ENCODE peak calls at places on chromosomes 12 and 14, in five cellular contexts. J is A549, Y is GM12878, D is HepG2, W is K562. F is an unnamed sample.
A peak's percentile ranks its signal among the peaks of the same experiment; 100 is the strongest.

GRCh38 chr12:95989504-95990123 is 6.5 kb downstream of the HAL start:
- DNase-seq in D (no peak), Y (no peak), J (no peak), W (no peak), F (no peak)

GRCh38 chr12:76250256-76250655 is 98.0 kb downstream of the BBS10 start:
- DNase-seq in D (no peak), W (no peak), J (no peak), Y (no peak), F (no peak)

GRCh38 chr12:132197581-132198281 is 53.5 kb downstream of the NOC4L start:
- DNase-seq in D (no peak), W (no peak), J (no peak), Y (no peak), F (no peak)

GRCh38 chr12:109271418-109271817 is 37.7 kb downstream of the FOXN4 start:
- DNase-seq in Y (no peak), W (no peak), J (no peak), D (no peak), F (no peak)

GRCh38 chr12:115752913-115753726 is 524.4 kb downstream of the MED13L start:
- DNase-seq in J (peak; percentile 58), W (peak; percentile 36), Y (peak; percentile 12), D (peak; percentile 58), F (peak; percentile 42)

GRCh38 chr12:120394483-120395367 is 25.8 kb upstream of the MSI1 start:
- DNase-seq in Y (no peak), J (no peak), D (no peak), W (no peak), F (no peak)

GRCh38 chr12:10901427-10901826 is 7.9 kb downstream of the TAS2R13 start:
- DNase-seq in Y (no peak), D (peak; percentile 34), J (no peak), W (peak; percentile 25), F (no peak)

GRCh38 chr14:79706382-79706781 is 504.9 kb downstream of the DIO2 start:
- DNase-seq in J (no peak), W (no peak), Y (no peak), D (no peak), F (no peak)

GRCh38 chr12:122449317-122449716 is 26.8 kb upstream of the CLIP1 start:
- DNase-seq in J (no peak), Y (no peak), D (peak; percentile 82), W (no peak), F (peak; percentile 62)

GRCh38 chr14:63604626-63605025 is 37.0 kb downstream of the WDR89 start:
- DNase-seq in Y (no peak), J (no peak), W (no peak), D (no peak), F (no peak)

DNA sequence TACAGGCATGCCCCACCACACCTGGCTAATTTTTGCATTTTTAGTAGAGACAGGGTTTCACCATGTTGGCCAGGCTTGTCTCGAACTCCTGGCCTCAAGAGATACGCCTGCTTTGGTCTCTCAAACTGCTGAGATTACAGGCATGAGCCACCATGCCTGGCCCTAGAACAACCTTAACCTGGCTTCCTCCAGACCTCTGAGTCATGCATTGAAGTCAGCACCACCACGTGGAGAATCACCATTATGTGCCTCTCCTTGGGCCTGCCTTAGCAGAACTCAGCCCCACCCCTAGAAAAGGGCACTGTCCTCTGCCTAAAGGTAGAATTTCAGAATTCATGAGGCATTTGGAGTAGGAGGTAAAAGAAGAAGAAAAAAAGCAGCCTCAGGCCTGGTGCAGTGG is 49.0 kb downstream of the LIMA1 start:
- DNase-seq in D (no peak), Y (no peak), W (peak; percentile 66), J (no peak), F (peak; percentile 72)
- TF ChIP-seq REST in D (no peak), Y (no peak), W (no peak), J (no peak), F (no peak)

DNA sequence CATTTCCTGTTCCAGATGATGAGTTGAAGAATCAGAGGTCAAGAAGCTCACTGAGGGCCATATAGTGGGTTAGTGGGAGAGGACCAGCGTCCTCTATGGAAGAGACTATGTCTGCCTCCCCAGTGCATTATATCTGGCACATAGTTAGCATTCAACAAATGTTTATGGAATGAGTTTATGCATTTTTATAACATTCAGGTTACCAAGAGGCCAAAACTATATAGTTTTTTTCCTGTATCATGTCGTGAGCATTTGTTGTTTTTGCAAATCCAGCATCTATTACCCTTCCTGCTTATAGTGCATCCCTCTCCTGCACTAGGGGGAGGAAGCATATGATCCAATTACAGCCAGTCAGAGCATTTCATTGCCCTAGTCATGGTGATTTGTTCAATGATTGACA is 60.6 kb downstream of the SUDS3 start:
- DNase-seq in W (no peak), D (no peak), J (no peak), Y (no peak), F (no peak)
- TF ChIP-seq CEBPB in W (no peak), D (no peak), J (no peak), Y (no peak), F (no peak)

GRCh38 chr12:24759155-24759554 is 189.7 kb downstream of the BCAT1 start:
- DNase-seq in W (peak; percentile 51), J (no peak), D (peak; percentile 25), Y (no peak), F (no peak)

GRCh38 chr12:24756479-24757024 is 192.3 kb downstream of the BCAT1 start:
- DNase-seq in J (no peak), Y (no peak), D (no peak), W (no peak), F (no peak)

GRCh38 chr12:24752763-24753462 is 196.0 kb downstream of the BCAT1 start:
- DNase-seq in W (no peak), Y (no peak), J (no peak), D (peak; percentile 65), F (no peak)

GRCh38 chr12:24751181-24751580 is 197.7 kb downstream of the BCAT1 start:
- DNase-seq in J (no peak), D (no peak), Y (no peak), W (no peak), F (no peak)

DNA sequence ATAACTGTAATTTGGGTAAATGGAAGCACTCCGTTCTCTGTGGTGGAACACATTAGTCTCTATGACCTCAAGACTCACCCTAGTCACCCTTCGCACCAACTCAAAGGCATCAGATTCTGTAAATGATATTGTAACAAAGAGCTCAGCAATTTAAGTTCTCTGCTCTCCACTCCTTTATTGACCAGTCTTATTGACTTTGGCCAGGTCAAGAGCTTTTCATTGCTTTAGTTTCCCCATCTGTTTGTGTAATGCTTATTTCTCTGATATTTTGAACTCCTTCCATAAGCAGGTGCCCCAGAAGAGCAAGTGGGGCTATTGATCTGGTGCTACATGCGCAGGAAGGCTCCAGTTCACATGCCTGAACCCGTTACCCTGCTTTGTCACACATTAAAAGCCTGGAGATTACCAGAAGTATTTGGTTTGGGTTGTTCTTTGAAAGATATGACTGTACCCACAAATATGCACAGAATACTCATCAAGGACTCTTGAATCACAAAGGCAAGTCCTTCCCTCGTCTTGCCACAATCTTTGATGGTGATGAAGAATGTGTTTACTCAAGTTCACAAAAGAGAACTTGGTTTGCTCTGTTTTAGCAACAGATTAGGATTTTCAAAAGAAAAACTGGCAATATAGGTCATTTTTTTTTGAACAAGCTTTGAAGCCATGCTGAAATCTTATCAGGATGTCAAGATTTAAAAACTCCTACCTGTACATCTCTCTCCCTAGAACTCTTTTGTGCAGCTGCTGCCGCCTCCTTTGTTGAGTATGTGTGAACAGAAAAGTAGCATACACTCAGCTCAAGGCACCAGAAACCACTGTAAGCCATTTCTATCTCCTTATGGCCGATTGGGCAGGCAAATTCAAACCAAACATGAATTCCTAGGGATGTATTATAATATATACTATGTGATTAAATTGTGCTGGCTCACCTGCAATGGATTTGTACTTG is 193.9 kb downstream of the BCAT1 start:
- DNase-seq in W (no peak), J (no peak), Y (no peak), D (peak; percentile 94), F (no peak)
- TF ChIP-seq RAD21 in W (no peak), J (no peak), Y (no peak), D (no peak), F (no peak)

GRCh38 chr12:62691309-62691708 is 224.7 kb downstream of the MON2 start:
- DNase-seq in W (no peak), J (no peak), D (no peak), Y (no peak), F (no peak)

GRCh38 chr12:62684586-62685295 is 218.1 kb downstream of the MON2 start:
- DNase-seq in Y (no peak), J (no peak), W (no peak), D (no peak), F (no peak)

GRCh38 chr12:62683724-62684501 is 217.3 kb downstream of the MON2 start:
- DNase-seq in Y (no peak), J (no peak), W (no peak), D (no peak), F (no peak)

GRCh38 chr12:62689042-62689839 is 222.6 kb downstream of the MON2 start:
- DNase-seq in J (no peak), W (no peak), D (no peak), Y (no peak), F (no peak)

GRCh38 chr12:62686938-62687337 is 220.3 kb downstream of the MON2 start:
- DNase-seq in J (no peak), W (no peak), D (no peak), Y (no peak), F (no peak)
- TF ChIP-seq REST in J (no peak), W (no peak), D (no peak), Y (no peak), F (no peak)

GRCh38 chr12:55972045-55972843 is 1.6 kb upstream of the RAB5B start:
- DNase-seq in J (no peak), Y (no peak), W (peak; percentile 41), D (peak; percentile 60), F (no peak)

GRCh38 chr12:55973598-55974307 is at the start of gene RAB5B:
- DNase-seq in J (peak; percentile 98), Y (peak; percentile 100), W (peak; percentile 97), D (peak; percentile 100), F (peak; percentile 100)

GRCh38 chr12:55972906-55973597 is 826 bp upstream of the RAB5B start:
- DNase-seq in J (no peak), W (no peak), D (no peak), Y (no peak), F (no peak)

GRCh38 chr12:55970775-55971174 is 3.1 kb upstream of the RAB5B start:
- DNase-seq in Y (no peak), J (no peak), D (no peak), W (no peak), F (no peak)

GRCh38 chr12:55974308-55974724 is 438 bp downstream of the RAB5B start:
- DNase-seq in Y (no peak), W (peak; percentile 64), D (peak; percentile 31), J (peak; percentile 60), F (no peak)
- TF ChIP-seq CEBPB in Y (no peak), W (no peak), D (no peak), J (no peak), F (no peak)

GRCh38 chr12:114186241-114187002 is 219.5 kb downstream of the TBX5 start:
- DNase-seq in Y (no peak), D (no peak), J (no peak), W (no peak), F (no peak)
- TF ChIP-seq RAD21 in Y (no peak), D (no peak), J (no peak), W (no peak), F (no peak)

GRCh38 chr12:57679697-57680096 is 14.2 kb upstream of the OS9 start:
- DNase-seq in D (no peak), J (no peak), W (no peak), Y (no peak), F (no peak)
- TF ChIP-seq REST in D (no peak), J (no peak), W (no peak), Y (no peak), F (no peak)

GRCh38 chr14:92589213-92589852 is 75.8 kb downstream of the RIN3 start:
- DNase-seq in Y (no peak), W (no peak), D (peak; percentile 34), J (no peak), F (no peak)
- TF ChIP-seq CEBPB in Y (no peak), W (no peak), D (no peak), J (no peak), F (no peak)

F was measured in HCT116.